ENCODE peak calls at places on chromosomes 12 and 14, in nine cellular contexts. D is activated gamma-delta T cell treated with Interleukin-2 at 50 U/mL for 16 hours; C is mucosa of gallbladder; Y is activated naive CD4-positive, alpha-beta T cell; U is prostate gland; O is T follicular helper cell; Z is NCI-H774; F is activated T-cell treated with anti-CD3 and anti-CD28 coated beads, Interleukin-2, amount 50 U/mL, for 24 hours; P is stimulated activated CD8-positive, alpha-beta memory T cell treated with anti-CD3 and anti-CD28 coated beads, Interleukin-7, amount 100 ng/mL, for 1 hour. Q is an unnamed sample.

GRCh38 chr14:65738339-65738738 is 325.8 kb downstream of the FUT8 start:
- DNase-seq in P (no peak), Z (no peak), C (no peak), F (no peak), D (no peak), U (no peak), O (no peak), Y (no peak), Q (no peak)

GRCh38 chr14:57725399-57726077 is 140.4 kb downstream of the SLC35F4 start:
- DNase-seq in U (no peak), C (no peak), Y (no peak), F (no peak), P (no peak), Z (no peak), O (no peak), D (no peak), Q (no peak)

GRCh38 chr14:103707329-103708263 is 7.7 kb downstream of the XRCC3 start:
- DNase-seq in D (no peak), Z (no peak), U (no peak), F (no peak), Y (no peak), P (no peak), O (no peak), C (no peak), Q (no peak)

GRCh38 chr12:122081697-122082221 is 3.2 kb downstream of the MLXIP start:
- DNase-seq in U (no peak), O (peak), Y (no peak), Z (no peak), D (peak), C (no peak), P (no peak), F (no peak), Q (peak)

GRCh38 chr12:112380663-112381420 is 1.4 kb downstream of the HECTD4 start:
- DNase-seq in C (no peak), Z (no peak), U (no peak), Y (no peak), D (no peak), O (no peak), F (no peak), P (no peak), Q (peak)

GRCh38 chr12:57765003-57765697 is 1.7 kb downstream of the CYP27B1 start:
- DNase-seq in F (peak), C (no peak), Y (peak), Z (no peak), D (peak), P (no peak), U (no peak), O (no peak), Q (no peak)

GRCh38 chr12:121537814-121538698 is 42.8 kb downstream of the KDM2B start:
- DNase-seq in C (no peak), U (no peak), Z (no peak), P (no peak), D (peak), Y (peak), O (peak), F (peak), Q (peak)

GRCh38 chr12:52952082-52952801 is 3.3 kb downstream of the KRT18 start:
- DNase-seq in P (no peak), Z (no peak), F (no peak), C (peak), D (no peak), U (peak), O (no peak), Y (no peak), Q (no peak)

GRCh38 chr12:130967631-130968030 is 13.9 kb downstream of the ADGRD1 start:
- DNase-seq in U (no peak), P (no peak), Z (no peak), C (no peak), Y (no peak), D (no peak), O (no peak), F (no peak), Q (no peak)

GRCh38 chr14:103646189-103646588 is 17.2 kb downstream of the KLC1 start:
- DNase-seq in Y (no peak), Z (no peak), P (no peak), F (no peak), U (no peak), D (no peak), O (no peak), C (no peak), Q (no peak)

GRCh38 chr12:54164402-54165145 is 24.2 kb downstream of the SMUG1 start:
- DNase-seq in Z (no peak), Y (no peak), F (no peak), P (no peak), U (no peak), O (no peak), C (no peak), D (no peak), Q (no peak)

GRCh38 chr12:73867147-73867546 is 670.5 kb upstream of the ATXN7L3B start:
- DNase-seq in Y (no peak), U (no peak), D (no peak), Z (no peak), P (no peak), C (no peak), F (no peak), O (no peak), Q (no peak)

GRCh38 chr14:105881021-105881930 is 354.9 kb downstream of the TMEM121 start:
- DNase-seq in F (peak), Z (no peak), C (no peak), U (no peak), Y (no peak), O (no peak), P (no peak), D (peak), Q (no peak)

GRCh38 chr12:51531982-51532497 is 59.0 kb upstream of the SCN8A start:
- DNase-seq in Z (peak), O (peak), C (peak), Y (peak), D (peak), F (peak), U (peak), P (peak), Q (peak)

GRCh38 chr12:86134571-86134970 is 121.6 kb downstream of the MGAT4C start:
- DNase-seq in O (no peak), Y (no peak), D (no peak), Z (no peak), C (no peak), U (no peak), P (no peak), F (no peak), Q (no peak)

GRCh38 chr12:65891987-65892481 is 67.8 kb downstream of the HMGA2 start:
- DNase-seq in U (peak), Z (no peak), C (peak), F (no peak), P (no peak), O (no peak), Y (no peak), D (no peak), Q (no peak)

GRCh38 chr14:81710232-81710845 is 176.7 kb upstream of the SEL1L start:
- DNase-seq in Y (no peak), F (no peak), P (no peak), O (no peak), C (peak), U (no peak), D (no peak), Z (no peak), Q (peak)

GRCh38 chr12:116603516-116603915 is 44.3 kb downstream of the MAP1LC3B2 start:
- DNase-seq in D (no peak), U (no peak), F (no peak), Y (no peak), P (no peak), O (no peak), C (no peak), Z (no peak), Q (no peak)

GRCh38 chr14:89746654-89747053 is 207.9 kb downstream of the EFCAB11 start:
- DNase-seq in O (no peak), C (no peak), Z (no peak), P (no peak), Y (no peak), U (no peak), D (no peak), F (no peak), Q (no peak)

GRCh38 chr12:43291516-43291915 is 260.5 kb downstream of the ADAMTS20 start:
- DNase-seq in O (no peak), C (no peak), F (no peak), U (no peak), Y (no peak), D (no peak), P (no peak), Z (no peak), Q (no peak)

GRCh38 chr12:54135621-54136027 is 53.2 kb downstream of the SMUG1 start:
- DNase-seq in Y (no peak), Z (peak), U (no peak), P (no peak), D (no peak), F (no peak), C (no peak), O (no peak), Q (no peak)

GRCh38 chr12:53053223-53054111 is 3.6 kb downstream of the TNS2 start:
- DNase-seq in D (peak), Z (peak), U (peak), F (peak), C (peak), Y (peak), P (peak), O (peak), Q (peak)

GRCh38 chr14:58978336-58978735 is 210.1 kb upstream of the DAAM1 start:
- DNase-seq in P (no peak), F (no peak), D (no peak), U (no peak), Z (no peak), O (no peak), C (peak), Y (no peak), Q (no peak)

GRCh38 chr14:46999661-47000060 is 348.1 kb upstream of the RPL10L start:
- DNase-seq in Z (no peak), O (no peak), F (no peak), C (no peak), Y (no peak), D (no peak), P (no peak), U (no peak), Q (no peak)

GRCh38 chr12:131351319-131352028 is 359.4 kb upstream of the SFSWAP start:
- DNase-seq in Z (no peak), O (no peak), P (no peak), Y (no peak), F (no peak), C (no peak), U (no peak), D (no peak), Q (peak)

GRCh38 chr14:52792097-52792415 is 649 bp upstream of the GNPNAT1 start:
- DNase-seq in D (no peak), Z (no peak), F (no peak), P (no peak), Y (no peak), C (no peak), U (no peak), O (no peak), Q (no peak)

GRCh38 chr14:95346820-95347219 is 27.1 kb upstream of the CLMN start:
- DNase-seq in C (no peak), Z (no peak), U (no peak), F (no peak), O (no peak), D (no peak), Y (no peak), P (no peak), Q (no peak)

GRCh38 chr14:30655658-30656057 is 33.5 kb downstream of the SCFD1 start:
- DNase-seq in U (no peak), C (no peak), Y (no peak), P (no peak), F (no peak), D (no peak), O (no peak), Z (no peak), Q (no peak)

GRCh38 chr14:104771918-104772706 is 19.2 kb downstream of the SIVA1 start:
- DNase-seq in Z (no peak), P (no peak), C (no peak), F (no peak), O (no peak), U (no peak), Y (no peak), D (no peak), Q (no peak)

GRCh38 chr12:65715976-65716375 is 108.3 kb upstream of the HMGA2 start:
- DNase-seq in O (no peak), D (no peak), U (no peak), Y (no peak), P (no peak), F (no peak), C (no peak), Z (no peak), Q (no peak)

GRCh38 chr12:82099216-82099615 is 259.0 kb downstream of the CCDC59 start:
- DNase-seq in D (no peak), C (no peak), O (no peak), Z (no peak), Y (no peak), U (no peak), F (no peak), P (no peak), Q (no peak)

GRCh38 chr14:22419620-22420019 is 169.4 kb downstream of the DAD1 start:
- DNase-seq in P (no peak), Z (no peak), O (no peak), F (no peak), C (no peak), U (no peak), Y (no peak), D (no peak), Q (no peak)

Q was measured in OCI-LY7.